ENCODE peak calls at places on chromosomes 12 and 14, in six cellular contexts. P, I, J, V, X and Z are unnamed samples.

GRCh38 chr12:130932061-130932650 is 21.6 kb upstream of the ADGRD1 start:
- ATAC-seq in P (no peak), I (no peak), J (no peak), V (no peak), X (peak; percentile 35), Z (no peak)

GRCh38 chr12:123398177-123398916 is 14.4 kb downstream of the KMT5A start:
- ATAC-seq in P (no peak), I (no peak), J (peak; percentile 36), V (no peak), X (peak; percentile 82), Z (peak; percentile 84)

GRCh38 chr12:108720757-108721514 is 10.4 kb downstream of the CORO1C start:
- ATAC-seq in P (peak; percentile 12), I (peak; percentile 20), J (no peak), V (no peak), X (peak; percentile 51), Z (peak; percentile 46)

GRCh38 chr12:44837114-44837800 is 38.9 kb downstream of the NELL2 start:
- ATAC-seq in P (no peak), I (no peak), J (no peak), V (no peak), X (no peak), Z (no peak)

GRCh38 chr12:95605087-95605486 is 53.8 kb upstream of the USP44 start:
- ATAC-seq in P (no peak), I (no peak), J (peak; percentile 74), V (no peak), X (no peak), Z (no peak)

GRCh38 chr14:106318700-106319099 is 792.3 kb downstream of the TMEM121 start:
- ATAC-seq in P (no peak), I (no peak), J (no peak), V (peak; percentile 79), X (no peak), Z (no peak)

GRCh38 chr14:101878222-101879211 is 85.9 kb upstream of the DYNC1H1 start:
- ATAC-seq in P (no peak), I (no peak), J (no peak), V (peak; percentile 55), X (no peak), Z (no peak)

GRCh38 chr12:111764120-111764821 is 2.5 kb upstream of the ALDH2 start:
- ATAC-seq in P (no peak), I (no peak), J (no peak), V (peak; percentile 66), X (no peak), Z (no peak)

GRCh38 chr12:43964022-43964421 is 128.1 kb downstream of the TMEM117 start:
- ATAC-seq in P (no peak), I (no peak), J (no peak), V (no peak), X (no peak), Z (no peak)

GRCh38 chr14:53113992-53114391 is 39.1 kb downstream of the DDHD1 start:
- ATAC-seq in P (peak; percentile 81), I (no peak), J (no peak), V (no peak), X (no peak), Z (no peak)

GRCh38 chr12:117210266-117210918 is 20.1 kb upstream of the FBXO21 start:
- ATAC-seq in P (no peak), I (no peak), J (no peak), V (no peak), X (no peak), Z (no peak)

GRCh38 chr14:82667501-82667900 is 1133.8 kb upstream of the SEL1L start:
- ATAC-seq in P (no peak), I (no peak), J (no peak), V (no peak), X (peak; percentile 7), Z (no peak)

GRCh38 chr14:92253381-92253894 is 69.5 kb upstream of the SLC24A4 start:
- ATAC-seq in P (no peak), I (peak; percentile 39), J (peak; percentile 40), V (no peak), X (no peak), Z (no peak)

GRCh38 chr14:38210587-38211257 is 3.0 kb downstream of the SSTR1 start:
- ATAC-seq in P (no peak), I (peak; percentile 11), J (no peak), V (no peak), X (no peak), Z (no peak)

GRCh38 chr12:93783827-93784226 is 106.7 kb downstream of the CRADD start:
- ATAC-seq in P (peak; percentile 37), I (no peak), J (no peak), V (no peak), X (no peak), Z (no peak)

GRCh38 chr12:75489613-75490210 is 9.2 kb downstream of the GLIPR1 start:
- ATAC-seq in P (no peak), I (no peak), J (no peak), V (peak; percentile 76), X (no peak), Z (no peak)

GRCh38 chr14:89503458-89503996 is 86.5 kb upstream of the FOXN3 start:
- ATAC-seq in P (no peak), I (no peak), J (no peak), V (peak; percentile 51), X (peak; percentile 52), Z (no peak)

GRCh38 chr14:59265808-59266207 is 77.3 kb downstream of the DAAM1 start:
- ATAC-seq in P (no peak), I (no peak), J (no peak), V (peak; percentile 61), X (no peak), Z (no peak)

GRCh38 chr14:68191567-68192321 is 372.2 kb downstream of the RAD51B start:
- ATAC-seq in P (no peak), I (peak; percentile 95), J (peak; percentile 98), V (peak; percentile 48), X (peak; percentile 66), Z (peak; percentile 66)

GRCh38 chr14:53828820-53829219 is 127.8 kb downstream of the BMP4 start:
- ATAC-seq in P (no peak), I (no peak), J (no peak), V (no peak), X (no peak), Z (no peak)

GRCh38 chr12:1934831-1935230 is 16.4 kb upstream of the CACNA2D4 start:
- ATAC-seq in P (no peak), I (no peak), J (no peak), V (no peak), X (no peak), Z (no peak)
- TF ChIP-seq POLR2A in P (no peak), I (no peak), J (no peak), V (no peak), X (no peak), Z (no peak)

GRCh38 chr12:109998241-109998903 is 858 bp upstream of the ANKRD13A start:
- ATAC-seq in P (no peak), I (no peak), J (peak; percentile 1), V (no peak), X (no peak), Z (no peak)

GRCh38 chr12:110001596-110001995 is 2.4 kb downstream of the ANKRD13A start:
- ATAC-seq in P (no peak), I (no peak), J (no peak), V (no peak), X (no peak), Z (no peak)

GRCh38 chr12:109999983-110000505 is 814 bp downstream of the ANKRD13A start:
- ATAC-seq in P (no peak), I (no peak), J (no peak), V (peak; percentile 0), X (no peak), Z (no peak)

GRCh38 chr12:109998904-109999648 is at the start of gene ANKRD13A:
- ATAC-seq in P (peak; percentile 80), I (peak; percentile 77), J (peak; percentile 87), V (peak; percentile 65), X (peak; percentile 94), Z (peak; percentile 93)

DNA sequence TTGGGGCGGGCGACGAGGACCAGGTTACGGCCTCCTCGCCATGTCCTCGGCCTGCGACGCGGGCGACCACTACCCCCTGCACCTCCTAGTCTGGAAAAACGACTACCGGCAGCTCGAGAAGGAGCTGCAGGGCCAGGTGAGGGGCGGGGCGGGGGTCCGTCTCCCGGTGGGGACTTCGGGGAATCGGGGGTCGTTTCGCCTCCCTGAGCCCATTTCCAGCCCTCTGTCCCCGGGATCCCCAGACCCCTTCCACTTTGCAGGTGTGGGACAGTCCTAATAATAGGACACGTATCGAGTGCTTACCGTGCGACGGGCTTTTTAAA is 380 bp downstream of the ANKRD13A start:
- ATAC-seq in P (no peak), I (no peak), J (no peak), V (no peak), X (no peak), Z (no peak)
- TF ChIP-seq CTCF in P (no peak), I (no peak), J (no peak), V (no peak), X (no peak), Z (no peak)

DNA sequence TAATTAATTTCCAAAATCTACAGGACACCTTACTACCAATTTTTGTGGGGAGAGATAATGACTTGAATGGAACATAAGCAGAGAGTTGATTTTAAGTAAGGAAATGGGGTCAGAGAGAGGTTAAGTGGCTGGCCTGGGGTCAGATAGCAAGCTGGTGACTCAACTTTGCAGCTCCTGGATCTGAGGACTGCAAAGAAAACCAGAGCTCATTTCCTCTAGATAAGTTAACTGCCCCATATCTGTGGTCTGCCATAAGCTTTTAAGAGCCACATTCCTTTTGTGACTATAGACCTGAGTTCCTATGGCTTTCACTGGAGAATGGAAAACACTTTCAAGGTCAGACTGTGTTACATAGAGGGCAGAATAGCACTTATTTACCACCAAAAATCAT is 201.2 kb upstream of the PRICKLE1 start:
- ATAC-seq in P (peak; percentile 37), I (no peak), J (no peak), V (no peak), X (peak; percentile 26), Z (no peak)
- TF ChIP-seq EP300 in P (peak; percentile 31), I (no peak), J (no peak), V (no peak), X (no peak), Z (no peak)

GRCh38 chr12:124917135-124917840 is 2.8 kb upstream of the UBC start:
- ATAC-seq in P (peak; percentile 86), I (peak; percentile 81), J (peak; percentile 76), V (peak; percentile 71), X (peak; percentile 90), Z (peak; percentile 92)
- TF ChIP-seq POLR2A in P (peak; percentile 80), I (peak; percentile 65), J (no peak), V (peak; percentile 76), X (peak; percentile 62), Z (peak; percentile 25)